ENCODE peak calls at places on chromosomes 2 and 18, in four cellular contexts. One of them, this sample, is unnamed.
A peak's percentile ranks its signal among the peaks of the same experiment; 100 is the strongest.

GRCh38 chr2:37776487-37776886 is 105.0 kb upstream of the CDC42EP3 start:
- DNase-seq in MCF 10A: peak; percentile 79
- DNase-seq in MM.1S: no peak
- DNase-seq in body of pancreas: no peak
- DNase-seq in this sample: no peak

GRCh38 chr2:173193925-173194324 is 118.3 kb downstream of the MAP3K20 start:
- DNase-seq in MCF 10A: no peak
- DNase-seq in MM.1S: no peak
- DNase-seq in body of pancreas: no peak
- DNase-seq in this sample: no peak

GRCh38 chr2:108271691-108272253 is 16.9 kb upstream of the SULT1C2 start:
- DNase-seq in MCF 10A: peak; percentile 13
- DNase-seq in MM.1S: no peak
- DNase-seq in body of pancreas: no peak
- DNase-seq in this sample: no peak

GRCh38 chr18:3323900-3324299 is 62.0 kb downstream of the MYL12B start:
- DNase-seq in MCF 10A: peak; percentile 39
- DNase-seq in MM.1S: no peak
- DNase-seq in body of pancreas: no peak
- DNase-seq in this sample: no peak

GRCh38 chr2:64023485-64024258 is 4.4 kb upstream of the VPS54 start:
- DNase-seq in MCF 10A: no peak
- DNase-seq in MM.1S: peak; percentile 73
- DNase-seq in body of pancreas: no peak
- DNase-seq in this sample: no peak

GRCh38 chr2:235051436-235052260 is 99.8 kb downstream of the SH3BP4 start:
- DNase-seq in MCF 10A: no peak
- DNase-seq in MM.1S: no peak
- DNase-seq in body of pancreas: no peak
- DNase-seq in this sample: no peak

GRCh38 chr2:109558076-109558882 is 55.5 kb downstream of the SEPTIN10 start:
- DNase-seq in MCF 10A: peak; percentile 82
- DNase-seq in MM.1S: no peak
- DNase-seq in body of pancreas: peak; percentile 53
- DNase-seq in this sample: no peak

GRCh38 chr2:189601043-189601442 is 20.5 kb upstream of the SLC40A1 start:
- DNase-seq in MCF 10A: peak; percentile 11
- DNase-seq in MM.1S: no peak
- DNase-seq in body of pancreas: no peak
- DNase-seq in this sample: no peak

GRCh38 chr2:105582952-105583660 is 161.6 kb upstream of the NCK2 start:
- DNase-seq in MCF 10A: no peak
- DNase-seq in MM.1S: no peak
- DNase-seq in body of pancreas: peak; percentile 26
- DNase-seq in this sample: no peak

GRCh38 chr2:50143822-50144575 is 887.9 kb downstream of the NRXN1 start:
- DNase-seq in MCF 10A: peak; percentile 63
- DNase-seq in MM.1S: peak; percentile 82
- DNase-seq in body of pancreas: peak; percentile 10
- DNase-seq in this sample: peak; percentile 7

GRCh38 chr2:174815524-174815923 is 51.3 kb upstream of the CHRNA1 start:
- DNase-seq in MCF 10A: no peak
- DNase-seq in MM.1S: no peak
- DNase-seq in body of pancreas: no peak
- DNase-seq in this sample: no peak

GRCh38 chr2:235054919-235055318 is 103.1 kb downstream of the SH3BP4 start:
- DNase-seq in MCF 10A: no peak
- DNase-seq in MM.1S: no peak
- DNase-seq in body of pancreas: no peak
- DNase-seq in this sample: no peak

GRCh38 chr2:157107460-157107859 is 150.0 kb upstream of the GALNT5 start:
- DNase-seq in MCF 10A: peak; percentile 4
- DNase-seq in MM.1S: no peak
- DNase-seq in body of pancreas: no peak
- DNase-seq in this sample: no peak

GRCh38 chr2:84958135-84959044 is 12.6 kb upstream of the KCMF1 start:
- DNase-seq in MCF 10A: peak; percentile 97
- DNase-seq in MM.1S: no peak
- DNase-seq in body of pancreas: peak; percentile 87
- DNase-seq in this sample: peak; percentile 61

GRCh38 chr2:17628349-17629261 is 88.1 kb downstream of the VSNL1 start:
- DNase-seq in MCF 10A: no peak
- DNase-seq in MM.1S: peak; percentile 75
- DNase-seq in body of pancreas: no peak
- DNase-seq in this sample: no peak

GRCh38 chr2:106701134-106701994 is 184.6 kb downstream of the ST6GAL2 start:
- DNase-seq in MCF 10A: no peak
- DNase-seq in MM.1S: no peak
- DNase-seq in body of pancreas: no peak
- DNase-seq in this sample: no peak

GRCh38 chr18:46771141-46771540 is 14.3 kb upstream of the ST8SIA5 start:
- DNase-seq in MCF 10A: no peak
- DNase-seq in MM.1S: no peak
- DNase-seq in body of pancreas: no peak
- DNase-seq in this sample: no peak

GRCh38 chr18:23237524-23238151 is 102.4 kb downstream of the CABLES1 start:
- DNase-seq in MCF 10A: no peak
- DNase-seq in MM.1S: no peak
- DNase-seq in body of pancreas: no peak
- DNase-seq in this sample: peak; percentile 42

GRCh38 chr2:54906711-54907110 is 143.5 kb downstream of the RTN4 start:
- DNase-seq in MCF 10A: no peak
- DNase-seq in MM.1S: no peak
- DNase-seq in body of pancreas: no peak
- DNase-seq in this sample: no peak

GRCh38 chr2:6913415-6914157 is 3.6 kb upstream of the RNF144A start:
- DNase-seq in MCF 10A: no peak
- DNase-seq in MM.1S: no peak
- DNase-seq in body of pancreas: no peak
- DNase-seq in this sample: no peak

GRCh38 chr2:68653538-68653982 is 10.2 kb downstream of the PROKR1 start:
- DNase-seq in MCF 10A: peak; percentile 52
- DNase-seq in MM.1S: no peak
- DNase-seq in body of pancreas: no peak
- DNase-seq in this sample: peak; percentile 22

GRCh38 chr2:151774506-151774905 is 40.2 kb upstream of the NEB start:
- DNase-seq in MCF 10A: peak; percentile 39
- DNase-seq in MM.1S: no peak
- DNase-seq in body of pancreas: no peak
- DNase-seq in this sample: no peak

GRCh38 chr18:13218376-13219011 is at the start of gene LDLRAD4:
- DNase-seq in MCF 10A: no peak
- DNase-seq in MM.1S: no peak
- DNase-seq in body of pancreas: no peak
- DNase-seq in this sample: peak; percentile 60

GRCh38 chr2:144162652-144163051 is 357.3 kb downstream of the ZEB2 start:
- DNase-seq in MCF 10A: peak; percentile 40
- DNase-seq in MM.1S: peak; percentile 48
- DNase-seq in body of pancreas: peak; percentile 52
- DNase-seq in this sample: peak; percentile 18

GRCh38 chr18:61368001-61368400 is 34.8 kb downstream of the CDH20 start:
- DNase-seq in MCF 10A: no peak
- DNase-seq in MM.1S: no peak
- DNase-seq in body of pancreas: no peak
- DNase-seq in this sample: no peak

GRCh38 chr18:28163201-28163778 is 13.6 kb downstream of the CDH2 start:
- DNase-seq in MCF 10A: peak; percentile 60
- DNase-seq in MM.1S: no peak
- DNase-seq in body of pancreas: no peak
- DNase-seq in this sample: no peak

GRCh38 chr2:165533331-165533730 is 63.8 kb downstream of the CSRNP3 start:
- DNase-seq in MCF 10A: no peak
- DNase-seq in MM.1S: no peak
- DNase-seq in body of pancreas: no peak
- DNase-seq in this sample: no peak

GRCh38 chr18:28095631-28096030 is 81.3 kb downstream of the CDH2 start:
- DNase-seq in MCF 10A: no peak
- DNase-seq in MM.1S: no peak
- DNase-seq in body of pancreas: no peak
- DNase-seq in this sample: no peak

GRCh38 chr2:145874466-145874865 is 1354.5 kb upstream of the ZEB2 start:
- DNase-seq in MCF 10A: peak; percentile 67
- DNase-seq in MM.1S: no peak
- DNase-seq in body of pancreas: no peak
- DNase-seq in this sample: no peak

GRCh38 chr2:57396364-57397098 is 650.1 kb upstream of the VRK2 start:
- DNase-seq in MCF 10A: no peak
- DNase-seq in MM.1S: no peak
- DNase-seq in body of pancreas: no peak
- DNase-seq in this sample: no peak

GRCh38 chr2:138712212-138712979 is 67.8 kb downstream of the NXPH2 start:
- DNase-seq in MCF 10A: peak; percentile 4
- DNase-seq in MM.1S: no peak
- DNase-seq in body of pancreas: no peak
- DNase-seq in this sample: no peak

GRCh38 chr2:168545439-168546082 is 89.5 kb downstream of the CERS6 start:
- DNase-seq in MCF 10A: peak; percentile 84
- DNase-seq in MM.1S: no peak
- DNase-seq in body of pancreas: no peak
- DNase-seq in this sample: no peak

GRCh38 chr2:120167272-120167671 is 55.9 kb downstream of the TMEM185B start:
- DNase-seq in MCF 10A: peak; percentile 5
- DNase-seq in MM.1S: no peak
- DNase-seq in body of pancreas: no peak
- DNase-seq in this sample: no peak
- TF ChIP-seq CTCF in MCF 10A: no peak
- TF ChIP-seq CTCF in MM.1S: no peak
- TF ChIP-seq CTCF in body of pancreas: no peak
- TF ChIP-seq CTCF in this sample: peak; percentile 35

GRCh38 chr2:233929352-233929843 is 12.2 kb downstream of the TRPM8 start:
- DNase-seq in MCF 10A: peak; percentile 13
- DNase-seq in MM.1S: no peak
- DNase-seq in body of pancreas: no peak
- DNase-seq in this sample: no peak
- TF ChIP-seq CTCF in MCF 10A: no peak
- TF ChIP-seq CTCF in MM.1S: no peak
- TF ChIP-seq CTCF in body of pancreas: no peak
- TF ChIP-seq CTCF in this sample: no peak

DNA sequence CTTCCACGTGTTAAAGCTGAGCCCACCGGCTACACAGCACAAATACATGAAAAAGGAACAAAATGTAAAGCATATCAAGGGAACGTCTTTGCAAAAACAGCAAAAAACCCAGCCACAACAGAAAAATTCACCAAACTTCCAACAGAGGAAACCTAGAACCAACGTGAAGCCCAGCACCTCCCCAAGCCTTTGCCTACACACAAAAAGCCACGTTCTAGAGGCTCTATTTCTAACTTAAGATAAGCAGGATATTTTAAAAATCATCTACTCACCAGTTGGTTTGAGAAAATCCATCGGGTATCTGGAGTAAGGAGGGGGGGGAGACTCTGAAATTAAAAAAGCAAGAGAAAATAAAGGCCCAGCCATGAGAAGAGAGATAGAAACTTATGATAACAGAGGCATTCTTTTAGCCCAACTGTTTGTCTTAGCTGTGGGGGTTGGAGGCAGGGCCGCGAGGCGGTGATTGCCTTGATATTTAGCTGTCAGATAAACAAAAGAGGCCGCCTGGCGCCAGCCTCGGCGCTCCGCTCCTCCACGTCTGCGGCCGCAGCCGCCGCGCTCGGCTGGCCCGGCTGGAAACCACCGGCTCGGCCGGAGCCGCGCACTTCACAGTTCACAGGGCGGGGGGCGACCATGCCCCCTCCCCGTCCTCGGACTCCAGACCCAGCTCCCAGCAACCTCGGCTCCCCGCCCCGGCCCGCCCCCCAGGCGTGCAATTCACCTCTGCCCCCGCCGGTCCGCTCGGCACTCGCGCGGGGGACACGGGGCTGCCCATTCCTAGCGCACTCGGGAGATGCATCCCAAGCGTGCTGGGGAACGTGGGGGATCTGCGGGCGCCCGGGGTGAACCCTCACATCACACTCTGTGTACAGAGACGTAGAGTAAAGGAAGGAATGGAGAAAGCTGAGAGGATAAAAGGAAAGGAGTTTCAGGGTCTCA is 2.4 kb downstream of the SMAD7 start:
- DNase-seq in MCF 10A: peak; percentile 55
- DNase-seq in MM.1S: peak; percentile 65
- DNase-seq in body of pancreas: peak; percentile 62
- DNase-seq in this sample: peak; percentile 58
- TF ChIP-seq CTCF in MCF 10A: no peak
- TF ChIP-seq CTCF in MM.1S: no peak
- TF ChIP-seq CTCF in body of pancreas: no peak
- TF ChIP-seq CTCF in this sample: no peak

DNA sequence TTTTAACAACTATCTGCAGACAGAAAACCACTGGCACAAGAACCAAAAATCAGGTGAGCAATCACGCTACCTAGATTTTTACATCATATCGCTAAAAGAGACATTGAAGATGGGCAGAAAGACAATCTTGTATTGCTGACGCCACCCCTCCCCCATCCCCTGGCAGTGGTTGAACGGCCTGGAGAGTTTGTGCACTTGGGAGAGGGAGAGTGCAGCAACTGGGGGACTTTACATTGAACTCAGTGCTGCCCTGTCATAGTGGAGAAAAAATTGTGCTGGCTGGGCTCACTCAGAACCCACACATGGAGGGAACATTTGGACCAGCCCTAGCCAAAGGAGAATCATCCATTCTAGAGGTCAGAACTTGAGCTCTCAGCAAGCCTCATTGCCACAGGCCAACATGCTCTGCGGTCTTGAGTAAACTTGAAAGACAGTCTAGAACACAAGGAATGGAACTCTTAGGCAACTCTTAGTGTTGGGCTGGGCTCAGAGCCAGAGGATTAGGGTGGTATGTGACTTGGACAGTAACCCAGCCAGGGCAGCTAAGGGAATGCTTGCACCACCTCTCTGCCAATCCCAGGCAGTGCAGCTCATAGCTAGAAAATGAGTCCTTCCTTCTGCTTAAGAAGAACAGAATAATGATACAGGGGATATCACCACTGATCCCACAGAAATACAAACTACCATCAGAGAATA is 220.0 kb upstream of the CYP26B1 start:
- DNase-seq in MCF 10A: peak; percentile 100
- DNase-seq in MM.1S: no peak
- DNase-seq in body of pancreas: peak; percentile 58
- DNase-seq in this sample: no peak
- TF ChIP-seq CTCF in MCF 10A: peak; percentile 58
- TF ChIP-seq CTCF in MM.1S: no peak
- TF ChIP-seq CTCF in body of pancreas: no peak
- TF ChIP-seq CTCF in this sample: no peak

DNA sequence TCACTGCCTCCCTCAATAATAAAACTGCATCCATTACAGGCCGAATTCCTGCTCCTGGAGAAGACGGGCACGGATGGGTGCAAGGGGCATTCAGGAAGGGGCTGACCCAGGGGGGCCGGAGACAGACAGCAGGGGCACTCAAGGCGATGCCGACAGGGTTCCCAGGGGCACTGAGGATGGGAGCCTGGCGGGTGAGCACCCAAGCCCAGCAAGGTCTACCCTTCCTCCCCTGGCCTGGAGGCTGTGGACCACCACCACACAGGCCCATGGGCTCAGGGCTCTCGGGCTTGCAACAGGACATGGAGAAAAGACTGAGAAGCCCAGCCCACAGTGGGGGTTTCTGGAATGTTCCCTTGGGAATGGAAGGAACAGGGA is 104.7 kb upstream of the ODC1 start:
- DNase-seq in MCF 10A: no peak
- DNase-seq in MM.1S: no peak
- DNase-seq in body of pancreas: no peak
- DNase-seq in this sample: no peak
- TF ChIP-seq CTCF in MCF 10A: no peak
- TF ChIP-seq CTCF in MM.1S: no peak
- TF ChIP-seq CTCF in body of pancreas: no peak
- TF ChIP-seq CTCF in this sample: no peak

GRCh38 chr18:7105268-7105667 is 12.3 kb downstream of the LAMA1 start:
- DNase-seq in MCF 10A: no peak
- DNase-seq in MM.1S: no peak
- DNase-seq in body of pancreas: no peak
- DNase-seq in this sample: no peak
- TF ChIP-seq CTCF in MCF 10A: no peak
- TF ChIP-seq CTCF in MM.1S: no peak
- TF ChIP-seq CTCF in body of pancreas: no peak
- TF ChIP-seq CTCF in this sample: no peak